ENCODE peak calls at places on chromosomes 2 and 18, in six cellular contexts. O is HCT116, A is astrocyte, P is GM12878, M is mesenchymal stem cell, N is MM.1S. I is an unnamed sample.

GRCh38 chr2:168165985-168166901 is 81.2 kb downstream of the STK39 start:
- DNase-seq in M (no peak), A (no peak), P (no peak), N (no peak), O (no peak), I (no peak)

GRCh38 chr2:201257381-201257940 is 2.9 kb upstream of the CASP8 start:
- DNase-seq in N (peak; percentile 59), P (no peak), A (no peak), O (no peak), M (no peak), I (no peak)

GRCh38 chr2:23375448-23375847 is 9.5 kb upstream of the KLHL29 start:
- DNase-seq in M (no peak), O (peak; percentile 76), N (no peak), P (no peak), A (no peak), I (peak; percentile 49)

GRCh38 chr2:135904590-135904989 is 28.3 kb upstream of the MCM6 start:
- DNase-seq in N (no peak), A (peak; percentile 60), O (no peak), P (no peak), M (peak; percentile 48), I (peak; percentile 15)

GRCh38 chr2:219448776-219449476 is 14.3 kb downstream of the SPEG start:
- DNase-seq in N (no peak), O (no peak), A (no peak), P (no peak), M (no peak), I (no peak)

GRCh38 chr2:94997981-94998920 is 27.3 kb upstream of the MAL start:
- DNase-seq in P (no peak), N (no peak), M (no peak), O (no peak), A (no peak), I (no peak)

GRCh38 chr2:236847538-236848263 is 238.0 kb upstream of the COPS8 start:
- DNase-seq in N (no peak), P (no peak), O (no peak), M (no peak), A (no peak), I (no peak)

GRCh38 chr18:65363911-65364632 is 386.7 kb upstream of the CDH7 start:
- DNase-seq in M (peak; percentile 21), A (no peak), N (no peak), O (no peak), P (no peak), I (peak; percentile 11)

GRCh38 chr2:239106314-239106908 is 258.5 kb downstream of the TWIST2 start:
- DNase-seq in M (peak; percentile 57), N (peak; percentile 10), A (peak; percentile 37), O (peak; percentile 18), P (no peak), I (peak; percentile 80)

GRCh38 chr2:9800975-9801723 is 42.1 kb upstream of the TAF1B start:
- DNase-seq in A (peak; percentile 71), P (no peak), M (peak; percentile 55), O (no peak), N (no peak), I (peak; percentile 75)

GRCh38 chr18:2414235-2414634 is 157.1 kb downstream of the METTL4 start:
- DNase-seq in N (no peak), P (no peak), A (no peak), M (no peak), O (no peak), I (no peak)

GRCh38 chr2:215531284-215531683 is 95.4 kb upstream of the FN1 start:
- DNase-seq in O (no peak), A (peak; percentile 91), P (no peak), M (peak; percentile 52), N (no peak), I (peak; percentile 74)

GRCh38 chr2:201072201-201072530 is 365 bp downstream of the NDUFB3 start:
- DNase-seq in P (no peak), A (no peak), N (no peak), M (no peak), O (no peak), I (no peak)

GRCh38 chr2:217409939-217410820 is 550.3 kb upstream of the TNP1 start:
- DNase-seq in P (no peak), M (no peak), O (no peak), A (no peak), N (no peak), I (no peak)
- H3K9ac ChIP-seq in P (no peak overlapping the region), M (peak overlapping the region; percentile 88), O (no peak overlapping the region), A (no peak overlapping the region), N (no peak overlapping the region), I (no peak overlapping the region)

GRCh38 chr2:65278450-65279030 is 50.9 kb downstream of the ACTR2 start:
- DNase-seq in M (peak; percentile 94), O (no peak), P (no peak), A (peak; percentile 71), N (no peak), I (no peak)

GRCh38 chr2:65276604-65277003 is 49.0 kb downstream of the ACTR2 start:
- DNase-seq in P (no peak), M (peak; percentile 51), O (no peak), A (peak; percentile 24), N (no peak), I (no peak)

GRCh38 chr2:65277791-65278449 is 50.3 kb downstream of the ACTR2 start:
- DNase-seq in N (no peak), O (no peak), P (no peak), M (peak; percentile 75), A (peak; percentile 52), I (peak; percentile 36)

GRCh38 chr2:65275141-65275540 is 47.5 kb downstream of the ACTR2 start:
- DNase-seq in P (no peak), A (no peak), N (no peak), O (no peak), M (peak; percentile 46), I (no peak)

GRCh38 chr2:65277118-65277517 is 49.5 kb downstream of the ACTR2 start:
- DNase-seq in O (no peak), M (no peak), N (no peak), P (no peak), A (no peak), I (no peak)
- H3K4me2 ChIP-seq in O (no peak overlapping the region), M (no peak overlapping the region), N (no peak overlapping the region), P (no peak overlapping the region), A (peak overlapping the region; percentile 28), I (no peak overlapping the region)

GRCh38 chr2:231613054-231613654 is 20.5 kb downstream of the TEX44 start:
- DNase-seq in A (no peak), O (no peak), N (no peak), P (no peak), M (no peak), I (no peak)

GRCh38 chr2:231617059-231617926 is 24.6 kb downstream of the TEX44 start:
- DNase-seq in N (no peak), P (no peak), M (no peak), A (no peak), O (no peak), I (peak; percentile 53)

GRCh38 chr2:231614559-231615057 is 21.9 kb downstream of the TEX44 start:
- DNase-seq in P (no peak), N (no peak), A (no peak), M (no peak), O (no peak), I (no peak)

GRCh38 chr2:231613655-231614558 is 21.2 kb downstream of the TEX44 start:
- DNase-seq in N (peak; percentile 88), A (peak; percentile 71), P (peak; percentile 93), M (peak; percentile 94), O (peak; percentile 76), I (peak; percentile 79)

DNA sequence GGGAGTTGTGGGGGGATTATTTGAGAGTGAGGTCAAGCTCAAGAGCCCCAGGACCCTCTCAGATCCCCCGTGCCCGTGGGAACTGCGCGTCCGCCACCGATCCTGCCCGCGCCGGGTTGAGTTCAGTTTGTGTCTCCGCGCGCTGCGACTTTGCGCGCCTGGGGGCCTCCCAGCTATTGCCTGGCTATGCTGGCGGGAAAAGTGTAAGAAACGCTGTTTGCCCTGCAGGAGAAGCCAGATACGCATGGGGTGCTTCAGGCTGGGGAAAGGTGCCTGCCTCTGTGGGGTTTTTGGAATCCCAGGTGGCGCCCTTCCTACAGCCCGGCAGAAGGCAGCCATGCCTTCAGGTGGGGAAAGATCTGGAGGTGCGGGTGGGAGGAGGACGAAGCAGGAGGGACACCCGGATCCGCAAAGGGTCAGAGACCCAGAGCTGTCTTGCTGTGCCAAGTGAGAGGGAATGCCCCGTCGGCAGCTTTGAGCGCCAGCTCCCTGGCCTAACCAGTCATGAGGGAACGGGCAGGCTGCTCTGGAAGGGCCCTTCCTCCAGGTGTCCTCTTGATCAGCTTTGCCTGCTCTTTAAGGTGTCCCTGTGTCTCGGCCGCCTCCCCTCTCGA is 22.5 kb downstream of the TEX44 start:
- DNase-seq in P (no peak), N (no peak), A (no peak), O (no peak), M (no peak), I (no peak)
- H3K9ac ChIP-seq in P (peak overlapping the region; percentile 87), N (no peak overlapping the region), A (peak overlapping the region; percentile 79), O (peak overlapping the region; percentile 84), M (peak overlapping the region; percentile 94), I (no peak overlapping the region)

GRCh38 chr2:100199421-100199820 is 57.0 kb upstream of the AFF3 start:
- DNase-seq in A (no peak), P (no peak), N (no peak), M (no peak), O (no peak), I (no peak)
- H3K4me2 ChIP-seq in A (no peak overlapping the region), P (no peak overlapping the region), N (no peak overlapping the region), M (no peak overlapping the region), O (no peak overlapping the region), I (no peak overlapping the region)